ENCODE peak calls at places on chromosomes 16 and 17, in seven cellular contexts. One of them, this sample, is unnamed.

GRCh38 chr17:48954300-48954755 is 9.7 kb upstream of the SNF8 start:
- DNase-seq in HCT116: peak
- DNase-seq in HepG2: peak
- DNase-seq in H1: no peak
- DNase-seq in SK-N-SH: no peak
- DNase-seq in K562: peak
- DNase-seq in GM12878: no peak
- DNase-seq in this sample: no peak

GRCh38 chr17:7261377-7262191 is 694 bp downstream of the CLDN7 start:
- DNase-seq in HCT116: no peak
- DNase-seq in HepG2: no peak
- DNase-seq in H1: no peak
- DNase-seq in SK-N-SH: peak
- DNase-seq in K562: no peak
- DNase-seq in GM12878: no peak
- DNase-seq in this sample: no peak

GRCh38 chr17:74919440-74920305 is 3.4 kb downstream of the USH1G start:
- DNase-seq in HCT116: no peak
- DNase-seq in HepG2: peak
- DNase-seq in H1: peak
- DNase-seq in SK-N-SH: no peak
- DNase-seq in K562: peak
- DNase-seq in GM12878: no peak
- DNase-seq in this sample: no peak

GRCh38 chr16:2719328-2720062 is 529 bp downstream of the PRSS27 start:
- DNase-seq in HCT116: no peak
- DNase-seq in HepG2: peak
- DNase-seq in H1: no peak
- DNase-seq in SK-N-SH: no peak
- DNase-seq in K562: no peak
- DNase-seq in GM12878: no peak
- DNase-seq in this sample: peak

GRCh38 chr17:2613089-2613808 is 19.8 kb downstream of the PAFAH1B1 start:
- DNase-seq in HCT116: no peak
- DNase-seq in HepG2: no peak
- DNase-seq in H1: no peak
- DNase-seq in SK-N-SH: peak
- DNase-seq in K562: no peak
- DNase-seq in GM12878: no peak
- DNase-seq in this sample: no peak

GRCh38 chr16:86964846-86965245 is 352.3 kb downstream of the C16orf95 start:
- DNase-seq in HCT116: no peak
- DNase-seq in HepG2: no peak
- DNase-seq in H1: no peak
- DNase-seq in SK-N-SH: no peak
- DNase-seq in K562: no peak
- DNase-seq in GM12878: no peak
- DNase-seq in this sample: no peak

GRCh38 chr17:42519546-42520444 is 16.2 kb upstream of the NAGLU start:
- DNase-seq in HCT116: peak
- DNase-seq in HepG2: peak
- DNase-seq in H1: peak
- DNase-seq in SK-N-SH: no peak
- DNase-seq in K562: peak
- DNase-seq in GM12878: no peak
- DNase-seq in this sample: peak

GRCh38 chr16:84692451-84692850 is 7.3 kb upstream of the USP10 start:
- DNase-seq in HCT116: no peak
- DNase-seq in HepG2: peak
- DNase-seq in H1: no peak
- DNase-seq in SK-N-SH: no peak
- DNase-seq in K562: no peak
- DNase-seq in GM12878: no peak
- DNase-seq in this sample: no peak

GRCh38 chr17:74224959-74225725 is 11.8 kb downstream of the TTYH2 start:
- DNase-seq in HCT116: no peak
- DNase-seq in HepG2: no peak
- DNase-seq in H1: no peak
- DNase-seq in SK-N-SH: no peak
- DNase-seq in K562: no peak
- DNase-seq in GM12878: no peak
- DNase-seq in this sample: no peak

GRCh38 chr17:73365203-73365933 is 53.6 kb upstream of the CDC42EP4 start:
- DNase-seq in HCT116: no peak
- DNase-seq in HepG2: no peak
- DNase-seq in H1: no peak
- DNase-seq in SK-N-SH: no peak
- DNase-seq in K562: no peak
- DNase-seq in GM12878: no peak
- DNase-seq in this sample: no peak

GRCh38 chr16:8869212-8869987 is 594 bp upstream of the CARHSP1 start:
- DNase-seq in HCT116: no peak
- DNase-seq in HepG2: peak
- DNase-seq in H1: no peak
- DNase-seq in SK-N-SH: peak
- DNase-seq in K562: peak
- DNase-seq in GM12878: no peak
- DNase-seq in this sample: no peak

GRCh38 chr16:29156511-29156910 is 171.7 kb downstream of the LAT start:
- DNase-seq in HCT116: no peak
- DNase-seq in HepG2: no peak
- DNase-seq in H1: no peak
- DNase-seq in SK-N-SH: no peak
- DNase-seq in K562: no peak
- DNase-seq in GM12878: no peak
- DNase-seq in this sample: no peak

GRCh38 chr17:19619705-19620325 is 28.7 kb upstream of the ALDH3A2 start:
- DNase-seq in HCT116: no peak
- DNase-seq in HepG2: no peak
- DNase-seq in H1: no peak
- DNase-seq in SK-N-SH: no peak
- DNase-seq in K562: no peak
- DNase-seq in GM12878: no peak
- DNase-seq in this sample: no peak

GRCh38 chr17:16470302-16470701 is 21.7 kb downstream of the LRRC75A start:
- DNase-seq in HCT116: no peak
- DNase-seq in HepG2: no peak
- DNase-seq in H1: no peak
- DNase-seq in SK-N-SH: peak
- DNase-seq in K562: no peak
- DNase-seq in GM12878: no peak
- DNase-seq in this sample: no peak

GRCh38 chr17:73969956-73970355 is 233.5 kb upstream of the RPL38 start:
- DNase-seq in HCT116: no peak
- DNase-seq in HepG2: no peak
- DNase-seq in H1: no peak
- DNase-seq in SK-N-SH: no peak
- DNase-seq in K562: no peak
- DNase-seq in GM12878: no peak
- DNase-seq in this sample: peak

GRCh38 chr16:66869424-66869823 is 10.9 kb upstream of the PDP2 start:
- DNase-seq in HCT116: no peak
- DNase-seq in HepG2: no peak
- DNase-seq in H1: no peak
- DNase-seq in SK-N-SH: no peak
- DNase-seq in K562: no peak
- DNase-seq in GM12878: no peak
- DNase-seq in this sample: no peak

GRCh38 chr16:49848530-49848929 is 7.4 kb downstream of the ZNF423 start:
- DNase-seq in HCT116: no peak
- DNase-seq in HepG2: no peak
- DNase-seq in H1: no peak
- DNase-seq in SK-N-SH: no peak
- DNase-seq in K562: no peak
- DNase-seq in GM12878: no peak
- DNase-seq in this sample: no peak

GRCh38 chr16:7420843-7421242 is 88.2 kb downstream of the RBFOX1 start:
- DNase-seq in HCT116: no peak
- DNase-seq in HepG2: no peak
- DNase-seq in H1: no peak
- DNase-seq in SK-N-SH: no peak
- DNase-seq in K562: no peak
- DNase-seq in GM12878: no peak
- DNase-seq in this sample: no peak

GRCh38 chr16:89051521-89052166 is 42.0 kb upstream of the ACSF3 start:
- DNase-seq in HCT116: no peak
- DNase-seq in HepG2: no peak
- DNase-seq in H1: no peak
- DNase-seq in SK-N-SH: peak
- DNase-seq in K562: no peak
- DNase-seq in GM12878: no peak
- DNase-seq in this sample: no peak

GRCh38 chr16:27204232-27204915 is 1.0 kb downstream of the KDM8 start:
- DNase-seq in HCT116: peak
- DNase-seq in HepG2: no peak
- DNase-seq in H1: no peak
- DNase-seq in SK-N-SH: no peak
- DNase-seq in K562: peak
- DNase-seq in GM12878: no peak
- DNase-seq in this sample: no peak

GRCh38 chr17:76138234-76138895 is 2.7 kb downstream of the FOXJ1 start:
- DNase-seq in HCT116: no peak
- DNase-seq in HepG2: peak
- DNase-seq in H1: no peak
- DNase-seq in SK-N-SH: peak
- DNase-seq in K562: no peak
- DNase-seq in GM12878: no peak
- DNase-seq in this sample: no peak

GRCh38 chr17:64281962-64282752 is 19.1 kb upstream of the TEX2 start:
- DNase-seq in HCT116: peak
- DNase-seq in HepG2: peak
- DNase-seq in H1: no peak
- DNase-seq in SK-N-SH: peak
- DNase-seq in K562: peak
- DNase-seq in GM12878: peak
- DNase-seq in this sample: peak

GRCh38 chr17:82029990-82030469 is 1.4 kb upstream of the RAC3 start:
- DNase-seq in HCT116: no peak
- DNase-seq in HepG2: no peak
- DNase-seq in H1: no peak
- DNase-seq in SK-N-SH: no peak
- DNase-seq in K562: no peak
- DNase-seq in GM12878: no peak
- DNase-seq in this sample: no peak

GRCh38 chr17:82029391-82029790 is 2.1 kb upstream of the RAC3 start:
- DNase-seq in HCT116: no peak
- DNase-seq in HepG2: no peak
- DNase-seq in H1: no peak
- DNase-seq in SK-N-SH: no peak
- DNase-seq in K562: no peak
- DNase-seq in GM12878: no peak
- DNase-seq in this sample: no peak

GRCh38 chr17:82028966-82029365 is 2.5 kb upstream of the RAC3 start:
- DNase-seq in HCT116: no peak
- DNase-seq in HepG2: no peak
- DNase-seq in H1: no peak
- DNase-seq in SK-N-SH: no peak
- DNase-seq in K562: no peak
- DNase-seq in GM12878: no peak
- DNase-seq in this sample: no peak

GRCh38 chr17:82030470-82031302 is 792 bp upstream of the RAC3 start:
- DNase-seq in HCT116: peak
- DNase-seq in HepG2: no peak
- DNase-seq in H1: peak
- DNase-seq in SK-N-SH: peak
- DNase-seq in K562: peak
- DNase-seq in GM12878: no peak
- DNase-seq in this sample: peak

DNA sequence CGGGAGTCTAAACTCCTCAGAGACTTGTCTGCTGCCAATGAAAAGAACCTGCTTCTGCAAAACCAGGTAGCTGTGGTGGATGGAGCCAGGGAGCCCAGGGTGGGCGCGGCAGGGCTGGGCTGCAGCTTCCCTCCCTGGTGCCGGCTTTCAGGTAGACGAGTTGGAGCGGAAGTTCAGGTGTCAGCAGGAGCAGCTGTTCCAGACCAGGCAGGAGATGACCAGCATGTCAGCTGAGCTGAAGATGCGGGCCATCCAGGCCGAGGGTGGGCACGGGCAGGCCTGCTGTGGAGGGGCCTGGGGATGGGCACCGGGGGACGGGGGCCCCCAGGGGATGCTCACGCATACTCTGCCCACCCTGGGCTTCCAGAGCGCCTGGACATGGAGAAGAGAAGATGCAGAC is 3.2 kb upstream of the RAC3 start:
- DNase-seq in HCT116: no peak
- DNase-seq in HepG2: no peak
- DNase-seq in H1: no peak
- DNase-seq in SK-N-SH: no peak
- DNase-seq in K562: no peak
- DNase-seq in GM12878: no peak
- DNase-seq in this sample: no peak
- TF ChIP-seq JUND in HCT116: no peak
- TF ChIP-seq JUND in HepG2: no peak
- TF ChIP-seq JUND in H1: no peak
- TF ChIP-seq JUND in SK-N-SH: no peak
- TF ChIP-seq JUND in K562: no peak
- TF ChIP-seq JUND in GM12878: no peak
- TF ChIP-seq JUND in this sample: no peak

GRCh38 chr17:14304876-14305636 is 4.2 kb downstream of the HS3ST3B1 start:
- DNase-seq in HCT116: no peak
- DNase-seq in HepG2: peak
- DNase-seq in H1: no peak
- DNase-seq in SK-N-SH: no peak
- DNase-seq in K562: peak
- DNase-seq in GM12878: no peak
- DNase-seq in this sample: no peak
- TF ChIP-seq JUND in HCT116: no peak
- TF ChIP-seq JUND in HepG2: no peak
- TF ChIP-seq JUND in H1: no peak
- TF ChIP-seq JUND in SK-N-SH: no peak
- TF ChIP-seq JUND in K562: no peak
- TF ChIP-seq JUND in GM12878: no peak
- TF ChIP-seq JUND in this sample: no peak

DNA sequence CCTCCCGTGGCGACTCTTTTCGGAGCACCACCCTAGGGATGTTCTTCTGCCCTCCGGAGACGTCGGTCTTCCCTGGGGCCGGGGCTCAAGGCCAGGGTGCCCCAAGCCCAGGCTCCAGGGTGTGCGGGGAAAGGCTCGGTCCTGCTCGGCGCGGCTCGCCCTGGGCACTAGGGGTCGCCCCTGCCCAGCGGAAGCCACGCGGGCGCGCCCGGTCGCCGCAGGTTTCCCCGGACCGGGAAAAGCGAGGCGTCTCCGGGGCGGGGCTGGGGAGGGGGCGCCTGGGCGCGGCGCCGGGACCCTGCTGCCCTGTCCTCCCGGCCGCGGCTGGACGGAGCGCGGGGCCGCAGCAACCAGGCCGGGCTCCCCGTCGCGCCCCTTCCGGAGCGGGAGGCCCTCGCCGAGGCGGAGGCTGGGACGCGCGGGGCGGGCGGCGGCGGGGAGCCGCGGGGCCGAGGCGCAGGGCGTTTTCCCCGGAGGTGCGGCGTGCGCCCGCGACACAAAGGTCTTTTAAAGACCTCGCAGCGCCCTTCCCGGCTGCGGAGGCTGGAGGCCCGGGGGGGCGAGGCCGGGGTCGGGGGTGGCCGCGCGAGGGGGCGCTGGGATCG is 76.4 kb downstream of the MRC2 start:
- DNase-seq in HCT116: no peak
- DNase-seq in HepG2: no peak
- DNase-seq in H1: no peak
- DNase-seq in SK-N-SH: peak
- DNase-seq in K562: peak
- DNase-seq in GM12878: no peak
- DNase-seq in this sample: no peak
- TF ChIP-seq JUND in HCT116: no peak
- TF ChIP-seq JUND in HepG2: no peak
- TF ChIP-seq JUND in H1: peak
- TF ChIP-seq JUND in SK-N-SH: no peak
- TF ChIP-seq JUND in K562: no peak
- TF ChIP-seq JUND in GM12878: no peak
- TF ChIP-seq JUND in this sample: no peak

GRCh38 chr17:78523939-78524655 is 53.1 kb downstream of the DNAH17 start:
- DNase-seq in HCT116: no peak
- DNase-seq in HepG2: no peak
- DNase-seq in H1: no peak
- DNase-seq in SK-N-SH: no peak
- DNase-seq in K562: no peak
- DNase-seq in GM12878: no peak
- DNase-seq in this sample: no peak
- TF ChIP-seq JUND in HCT116: no peak
- TF ChIP-seq JUND in HepG2: no peak
- TF ChIP-seq JUND in H1: no peak
- TF ChIP-seq JUND in SK-N-SH: no peak
- TF ChIP-seq JUND in K562: peak
- TF ChIP-seq JUND in GM12878: no peak
- TF ChIP-seq JUND in this sample: no peak